ENCODE peak calls at places on chromosomes 2 and 18, in four cellular contexts. A is dermis microvascular lymphatic vessel endothelial cell, Q is nephron progenitor cell, M is T-helper 9 cell. K is an unnamed sample.

GRCh38 chr2:70111752-70112591 is 24.7 kb downstream of the PCBP1 start:
- DNase-seq in A (no peak), Q (no peak), M (no peak), K (no peak)

GRCh38 chr2:88815243-88816096 is 124.0 kb downstream of the RPIA start:
- DNase-seq in A (no peak), Q (no peak), M (no peak), K (no peak)

GRCh38 chr2:20231632-20232031 is 6.7 kb upstream of the SDC1 start:
- DNase-seq in A (no peak), Q (no peak), M (no peak), K (peak; percentile 7)

GRCh38 chr18:63559567-63560491 is 17.7 kb downstream of the SERPINB12 start:
- DNase-seq in A (no peak), Q (no peak), M (no peak), K (no peak)

GRCh38 chr2:100106460-100106859 is 35.9 kb downstream of the AFF3 start:
- DNase-seq in A (no peak), Q (peak; percentile 23), M (no peak), K (no peak)

GRCh38 chr2:73451263-73451972 is 65.8 kb downstream of the ALMS1 start:
- DNase-seq in A (no peak), Q (no peak), M (no peak), K (no peak)

GRCh38 chr2:72141032-72141645 is 6.5 kb downstream of the CYP26B1 start:
- DNase-seq in A (no peak), Q (no peak), M (no peak), K (no peak)

GRCh38 chr18:44895176-44895798 is 214.6 kb downstream of the SETBP1 start:
- DNase-seq in A (peak; percentile 29), Q (no peak), M (no peak), K (peak; percentile 17)

GRCh38 chr2:203759692-203760365 is 53.4 kb downstream of the CD28 start:
- DNase-seq in A (no peak), Q (no peak), M (no peak), K (no peak)

GRCh38 chr2:71615769-71616730 is 162.7 kb downstream of the DYSF start:
- DNase-seq in A (no peak), Q (no peak), M (no peak), K (no peak)

K was measured in HAP-1.